ENCODE peak calls at places on chromosomes 11 and 22, in five cellular contexts. C, G, E, Y and T are unnamed samples. For H3K4me1, the result is how much of the 10 kb centered on the place peaks cover.

GRCh38 chr22:41288245-41288946 is 2.4 kb upstream of the RANGAP1 start:
- DNase-seq in C (no peak), G (peak), E (no peak), Y (no peak), T (peak)

GRCh38 chr11:101759771-101760450 is 154.9 kb upstream of the CEP126 start:
- DNase-seq in C (no peak), G (peak), E (no peak), Y (no peak), T (no peak)

GRCh38 chr22:34812631-34813030 is 253.3 kb upstream of the ISX start:
- DNase-seq in C (no peak), G (no peak), E (no peak), Y (no peak), T (no peak)

GRCh38 chr11:40877256-40877655 is 582.2 kb downstream of the LRRC4C start:
- DNase-seq in C (no peak), G (peak), E (no peak), Y (no peak), T (no peak)

GRCh38 chr11:690738-691633 is 4.0 kb downstream of the DEAF1 start:
- DNase-seq in C (peak), G (no peak), E (no peak), Y (no peak), T (peak)

GRCh38 chr11:45264839-45265515 is 21.2 kb downstream of the SYT13 start:
- DNase-seq in C (no peak), G (peak), E (no peak), Y (no peak), T (peak)

GRCh38 chr11:70527046-70527395 is 128.7 kb downstream of the CTTN start:
- DNase-seq in C (no peak), G (no peak), E (no peak), Y (no peak), T (no peak)

GRCh38 chr11:8832571-8833260 is 78.3 kb upstream of the AKIP1 start:
- DNase-seq in C (no peak), G (peak), E (no peak), Y (no peak), T (no peak)

GRCh38 chr11:45399166-45399565 is 113.0 kb upstream of the SYT13 start:
- DNase-seq in C (no peak), G (no peak), E (no peak), Y (no peak), T (no peak)

GRCh38 chr11:116426761-116427160 is 346.0 kb downstream of the BUD13 start:
- DNase-seq in C (no peak), G (no peak), E (no peak), Y (no peak), T (no peak)

GRCh38 chr11:94107363-94107762 is 21.3 kb upstream of the PANX1 start:
- DNase-seq in C (no peak), G (peak), E (no peak), Y (no peak), T (no peak)

GRCh38 chr11:10762913-10763421 is 11.9 kb downstream of the CTR9 start:
- DNase-seq in C (no peak), G (no peak), E (no peak), Y (no peak), T (no peak)

GRCh38 chr22:24489011-24489410 is 6.1 kb upstream of the UPB1 start:
- DNase-seq in C (no peak), G (no peak), E (no peak), Y (no peak), T (no peak)

GRCh38 chr11:130798280-130798679 is 118.0 kb downstream of the SNX19 start:
- DNase-seq in C (no peak), G (peak), E (no peak), Y (no peak), T (no peak)

GRCh38 chr11:36475192-36475591 is 34.9 kb downstream of the TRAF6 start:
- DNase-seq in C (no peak), G (no peak), E (no peak), Y (no peak), T (no peak)

GRCh38 chr11:131606936-131607335 is 236.5 kb downstream of the NTM start:
- DNase-seq in C (no peak), G (no peak), E (no peak), Y (no peak), T (no peak)

GRCh38 chr11:359181-359714 is 10.1 kb upstream of the B4GALNT4 start:
- DNase-seq in C (no peak), G (no peak), E (no peak), Y (peak), T (no peak)

GRCh38 chr22:38180841-38181452 is 683 bp downstream of the PLA2G6 start:
- DNase-seq in C (peak), G (peak), E (no peak), Y (peak), T (peak)

GRCh38 chr11:94315664-94316063 is 11.3 kb downstream of the IZUMO1R start:
- DNase-seq in C (no peak), G (peak), E (no peak), Y (no peak), T (no peak)

DNA sequence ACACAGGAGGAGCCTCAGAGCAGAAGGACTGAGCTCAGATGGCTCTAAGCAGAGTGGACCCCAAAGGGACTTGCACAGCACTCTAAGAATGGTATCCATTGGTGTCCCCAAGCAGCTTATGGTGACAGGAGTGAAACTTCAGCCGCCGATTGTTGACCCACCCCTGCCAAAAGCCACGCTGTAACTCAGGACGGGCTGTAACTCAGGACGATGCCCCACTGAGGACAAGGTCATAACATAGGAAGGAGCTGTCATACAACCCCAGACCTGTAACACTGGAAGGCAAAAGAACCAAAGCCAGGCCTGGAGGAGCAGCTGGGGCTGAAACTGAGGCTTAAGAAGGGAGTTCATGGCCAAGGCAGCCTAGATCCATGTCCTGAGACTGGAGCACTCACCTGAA is 14.2 kb downstream of the CD59 start:
- DNase-seq in C (no peak), G (no peak), E (no peak), Y (no peak), T (no peak)
- H3K4me1 ChIP-seq in C (under half), G (half or more), E (half or more), Y (under half), T (under half)

DNA sequence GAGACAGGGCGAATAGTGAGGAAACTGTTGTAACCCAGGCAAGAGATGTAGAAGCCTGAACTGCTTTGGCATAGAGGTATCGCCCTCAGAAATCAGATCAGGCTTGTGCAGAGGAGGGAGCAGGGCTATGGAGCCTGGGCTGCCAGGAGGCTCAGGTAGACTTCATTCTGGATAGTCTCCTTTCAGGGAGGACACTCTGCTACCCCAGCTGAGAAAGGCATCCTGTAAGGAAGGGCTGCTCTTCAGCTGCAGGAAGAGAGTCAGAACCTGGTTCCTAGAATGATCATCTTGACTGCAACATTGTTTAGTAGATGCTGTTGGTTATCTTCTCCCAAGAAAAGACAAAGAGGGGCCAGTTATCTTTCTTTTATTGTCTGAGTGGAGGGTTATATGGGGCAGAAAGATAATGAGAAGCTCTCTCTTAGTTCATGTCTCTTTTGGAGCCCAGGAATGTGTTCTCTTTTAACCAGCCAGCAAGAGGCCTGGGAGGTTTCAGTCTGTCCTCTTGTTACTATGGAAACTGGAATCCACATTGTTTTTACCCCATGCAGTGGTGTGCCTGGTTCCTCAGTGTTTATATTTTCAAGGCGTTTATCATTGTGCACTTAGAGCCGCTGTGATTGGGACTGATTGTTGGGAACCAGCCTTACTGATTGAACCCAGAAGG is 95.7 kb downstream of the STIM1 start:
- DNase-seq in C (peak), G (no peak), E (no peak), Y (no peak), T (no peak)
- H3K4me1 ChIP-seq in C (half or more), G (under half), E (under half), Y (half or more), T (under half)

GRCh38 chr11:19819148-19819547 is 106.5 kb downstream of the NAV2 start:
- DNase-seq in C (no peak), G (no peak), E (no peak), Y (no peak), T (no peak)

GRCh38 chr11:19816040-19816439 is 103.4 kb downstream of the NAV2 start:
- DNase-seq in C (no peak), G (no peak), E (no peak), Y (no peak), T (no peak)

GRCh38 chr11:19817870-19818269 is 105.2 kb downstream of the NAV2 start:
- DNase-seq in C (no peak), G (no peak), E (no peak), Y (no peak), T (no peak)

GRCh38 chr11:19817265-19817851 is 104.7 kb downstream of the NAV2 start:
- DNase-seq in C (no peak), G (no peak), E (no peak), Y (no peak), T (no peak)

GRCh38 chr11:19816817-19817216 is 104.2 kb downstream of the NAV2 start:
- DNase-seq in C (no peak), G (no peak), E (no peak), Y (no peak), T (no peak)
- H3K4me1 ChIP-seq in C (under half), G (under half), E (under half), Y (under half), T (under half)

DNA sequence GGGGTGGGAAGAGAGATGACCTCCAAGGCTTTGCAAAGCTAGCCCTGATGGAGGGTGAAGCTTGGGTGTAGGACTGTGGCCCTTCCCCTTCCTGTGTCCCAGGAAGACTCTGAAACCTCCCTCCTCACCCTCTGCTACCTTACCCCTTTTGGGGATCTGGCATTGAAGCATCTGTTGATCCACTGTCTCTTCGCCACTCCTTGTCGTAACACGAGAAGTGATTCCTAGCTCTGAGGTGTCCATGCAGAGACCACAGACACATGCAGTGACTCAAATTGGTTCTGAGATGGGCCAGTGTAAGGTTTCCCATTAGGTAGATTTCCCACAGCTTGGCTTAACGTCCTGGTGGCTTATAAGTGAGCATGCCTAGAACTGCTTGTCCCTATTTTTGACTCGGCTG is 101.4 kb downstream of the ZBTB16 start:
- DNase-seq in C (no peak), G (no peak), E (no peak), Y (no peak), T (no peak)
- H3K4me1 ChIP-seq in C (under half), G (under half), E (half or more), Y (half or more), T (half or more)

DNA sequence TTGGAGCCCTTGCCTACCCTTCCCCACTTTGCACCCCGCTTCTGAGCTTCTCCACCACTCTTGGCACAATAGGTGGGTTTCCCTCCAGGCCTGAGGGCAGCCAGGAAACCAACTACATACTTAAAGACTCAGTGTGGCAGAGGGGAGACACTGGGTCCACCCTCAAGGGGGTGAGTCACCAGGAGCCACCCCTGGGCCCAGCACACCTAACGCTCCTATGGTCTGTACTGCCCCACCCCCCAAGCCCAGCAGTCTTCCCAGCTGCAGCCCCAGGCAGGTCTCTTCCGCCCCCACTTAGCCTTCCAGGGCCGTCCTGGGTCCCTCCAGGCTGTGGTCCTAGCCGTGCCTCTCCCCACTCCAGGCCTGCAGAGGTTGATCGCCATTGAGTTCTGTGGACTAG is 3.2 kb upstream of the TMPRSS13 start:
- DNase-seq in C (no peak), G (no peak), E (no peak), Y (no peak), T (no peak)
- H3K4me1 ChIP-seq in C (under half), G (under half), E (under half), Y (under half), T (under half)

DNA sequence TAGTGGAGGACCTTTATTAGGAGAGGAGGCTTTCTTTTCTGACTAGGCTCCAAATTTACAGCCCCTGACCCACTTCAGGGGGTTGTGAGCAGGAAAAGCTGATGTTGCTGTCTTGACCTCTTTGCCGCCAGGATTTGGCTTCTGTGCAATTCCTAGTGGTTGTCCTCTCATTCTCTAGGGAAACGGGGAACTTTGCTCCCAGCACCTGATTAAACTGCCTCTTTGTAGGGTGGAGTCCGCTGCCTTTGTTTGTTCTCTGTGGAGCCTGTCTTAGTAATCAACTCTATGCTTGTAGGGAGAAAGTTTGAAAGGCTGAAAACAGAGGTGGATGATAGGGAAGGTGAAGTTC is 16.3 kb downstream of the CTNND1 start:
- DNase-seq in C (no peak), G (peak), E (no peak), Y (no peak), T (peak)
- H3K4me1 ChIP-seq in C (under half), G (half or more), E (half or more), Y (under half), T (half or more)

GRCh38 chr11:4195909-4196308 is 101.3 kb downstream of the RRM1 start:
- DNase-seq in C (no peak), G (no peak), E (no peak), Y (no peak), T (no peak)

GRCh38 chr11:4194889-4195288 is 100.3 kb downstream of the RRM1 start:
- DNase-seq in C (no peak), G (no peak), E (no peak), Y (no peak), T (no peak)

GRCh38 chr11:4202749-4203148 is 108.2 kb downstream of the RRM1 start:
- DNase-seq in C (no peak), G (no peak), E (no peak), Y (no peak), T (no peak)

GRCh38 chr11:4197112-4197511 is 102.5 kb downstream of the RRM1 start:
- DNase-seq in C (no peak), G (no peak), E (no peak), Y (no peak), T (no peak)
- H3K4me1 ChIP-seq in C (under half), G (under half), E (under half), Y (under half), T (under half)

GRCh38 chr22:32855023-32855756 is 53.7 kb downstream of the TIMP3 start:
- DNase-seq in C (no peak), G (no peak), E (no peak), Y (no peak), T (no peak)
- H3K4me1 ChIP-seq in C (under half), G (under half), E (half or more), Y (under half), T (under half)

DNA sequence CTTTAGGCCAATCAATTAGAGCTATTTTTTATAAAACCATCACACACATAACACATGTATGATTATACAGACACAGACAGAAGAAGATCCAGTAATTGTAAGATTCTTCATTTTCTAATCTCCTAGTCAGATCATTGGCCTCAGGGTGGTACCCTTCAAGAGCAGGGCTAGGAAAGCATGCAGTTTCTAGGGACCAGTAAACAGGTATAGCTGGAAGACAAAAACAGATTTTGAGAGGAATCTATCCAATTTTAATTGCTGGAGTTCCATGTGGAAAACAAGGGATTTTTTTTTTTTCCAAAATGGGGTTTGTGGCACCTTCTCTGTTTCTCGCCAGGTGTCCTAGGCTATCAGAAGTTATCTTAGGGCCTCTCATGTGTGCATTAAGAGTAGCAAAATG is 29.6 kb downstream of the METTL15 start:
- DNase-seq in C (no peak), G (no peak), E (no peak), Y (no peak), T (no peak)
- H3K4me1 ChIP-seq in C (under half), G (under half), E (under half), Y (under half), T (under half)

GRCh38 chr11:128687321-128687720 is 6.6 kb upstream of the FLI1 start:
- DNase-seq in C (no peak), G (no peak), E (peak), Y (no peak), T (peak)
- H3K4me1 ChIP-seq in C (under half), G (under half), E (under half), Y (under half), T (under half)